ENCODE peak calls at places on chromosome 10, in seven cellular contexts. One of them, this sample, is unnamed.

GRCh38 chr10:17764142-17764541 is 12.1 kb downstream of the TMEM236 start:
- DNase-seq in astrocyte of the spinal cord: no peak
- DNase-seq in IMR-90: no peak
- DNase-seq in body of pancreas: no peak
- DNase-seq in astrocyte: no peak
- DNase-seq in fibroblast of pulmonary artery: no peak
- DNase-seq in NB4: no peak
- DNase-seq in this sample: no peak

GRCh38 chr10:6782378-6782777 is 202.3 kb upstream of the PRKCQ start:
- DNase-seq in astrocyte of the spinal cord: no peak
- DNase-seq in IMR-90: no peak
- DNase-seq in body of pancreas: no peak
- DNase-seq in astrocyte: no peak
- DNase-seq in fibroblast of pulmonary artery: no peak
- DNase-seq in NB4: no peak
- DNase-seq in this sample: no peak

GRCh38 chr10:107163904-107164861 is at the start of gene SORCS1:
- DNase-seq in astrocyte of the spinal cord: no peak
- DNase-seq in IMR-90: no peak
- DNase-seq in body of pancreas: peak
- DNase-seq in astrocyte: no peak
- DNase-seq in fibroblast of pulmonary artery: no peak
- DNase-seq in NB4: no peak
- DNase-seq in this sample: no peak

GRCh38 chr10:124543146-124543545 is 81.5 kb downstream of the LHPP start:
- DNase-seq in astrocyte of the spinal cord: no peak
- DNase-seq in IMR-90: no peak
- DNase-seq in body of pancreas: no peak
- DNase-seq in astrocyte: no peak
- DNase-seq in fibroblast of pulmonary artery: no peak
- DNase-seq in NB4: no peak
- DNase-seq in this sample: no peak

GRCh38 chr10:32060372-32060771 is 4.1 kb upstream of the KIF5B start:
- DNase-seq in astrocyte of the spinal cord: no peak
- DNase-seq in IMR-90: no peak
- DNase-seq in body of pancreas: no peak
- DNase-seq in astrocyte: no peak
- DNase-seq in fibroblast of pulmonary artery: no peak
- DNase-seq in NB4: peak
- DNase-seq in this sample: no peak

GRCh38 chr10:101031796-101032636 is 982 bp downstream of the SFXN3 start:
- DNase-seq in astrocyte of the spinal cord: peak
- DNase-seq in IMR-90: peak
- DNase-seq in body of pancreas: peak
- DNase-seq in astrocyte: peak
- DNase-seq in fibroblast of pulmonary artery: peak
- DNase-seq in NB4: peak
- DNase-seq in this sample: no peak

GRCh38 chr10:103884681-103885139 is 29.3 kb upstream of the SH3PXD2A start:
- DNase-seq in astrocyte of the spinal cord: peak
- DNase-seq in IMR-90: peak
- DNase-seq in body of pancreas: peak
- DNase-seq in astrocyte: peak
- DNase-seq in fibroblast of pulmonary artery: peak
- DNase-seq in NB4: peak
- DNase-seq in this sample: no peak

GRCh38 chr10:79482721-79483120 is 29.6 kb upstream of the EIF5AL1 start:
- DNase-seq in astrocyte of the spinal cord: no peak
- DNase-seq in IMR-90: no peak
- DNase-seq in body of pancreas: no peak
- DNase-seq in astrocyte: no peak
- DNase-seq in fibroblast of pulmonary artery: no peak
- DNase-seq in NB4: no peak
- DNase-seq in this sample: no peak

GRCh38 chr10:70693619-70694286 is 21.4 kb downstream of the ADAMTS14 start:
- DNase-seq in astrocyte of the spinal cord: peak
- DNase-seq in IMR-90: peak
- DNase-seq in body of pancreas: peak
- DNase-seq in astrocyte: peak
- DNase-seq in fibroblast of pulmonary artery: peak
- DNase-seq in NB4: no peak
- DNase-seq in this sample: no peak

GRCh38 chr10:98646998-98647917 is 200.5 kb upstream of the HPS1 start:
- DNase-seq in astrocyte of the spinal cord: no peak
- DNase-seq in IMR-90: no peak
- DNase-seq in body of pancreas: no peak
- DNase-seq in astrocyte: no peak
- DNase-seq in fibroblast of pulmonary artery: no peak
- DNase-seq in NB4: no peak
- DNase-seq in this sample: no peak

GRCh38 chr10:61187601-61188000 is 243.6 kb upstream of the RHOBTB1 start:
- DNase-seq in astrocyte of the spinal cord: no peak
- DNase-seq in IMR-90: no peak
- DNase-seq in body of pancreas: no peak
- DNase-seq in astrocyte: no peak
- DNase-seq in fibroblast of pulmonary artery: no peak
- DNase-seq in NB4: no peak
- DNase-seq in this sample: no peak

GRCh38 chr10:117597216-117597615 is 54.7 kb downstream of the EMX2 start:
- DNase-seq in astrocyte of the spinal cord: no peak
- DNase-seq in IMR-90: no peak
- DNase-seq in body of pancreas: no peak
- DNase-seq in astrocyte: no peak
- DNase-seq in fibroblast of pulmonary artery: no peak
- DNase-seq in NB4: no peak
- DNase-seq in this sample: no peak

GRCh38 chr10:28250782-28251181 is 52.1 kb downstream of the MPP7 start:
- DNase-seq in astrocyte of the spinal cord: peak
- DNase-seq in IMR-90: peak
- DNase-seq in body of pancreas: no peak
- DNase-seq in astrocyte: peak
- DNase-seq in fibroblast of pulmonary artery: peak
- DNase-seq in NB4: peak
- DNase-seq in this sample: no peak

GRCh38 chr10:5692476-5693358 is 8.1 kb downstream of the TASOR2 start:
- DNase-seq in astrocyte of the spinal cord: peak
- DNase-seq in IMR-90: peak
- DNase-seq in body of pancreas: peak
- DNase-seq in astrocyte: peak
- DNase-seq in fibroblast of pulmonary artery: peak
- DNase-seq in NB4: no peak
- DNase-seq in this sample: no peak

GRCh38 chr10:89625041-89625765 is 19.8 kb downstream of the PANK1 start:
- DNase-seq in astrocyte of the spinal cord: peak
- DNase-seq in IMR-90: peak
- DNase-seq in body of pancreas: no peak
- DNase-seq in astrocyte: peak
- DNase-seq in fibroblast of pulmonary artery: no peak
- DNase-seq in NB4: no peak
- DNase-seq in this sample: peak

GRCh38 chr10:99523251-99523773 is 9.4 kb upstream of the NKX2-3 start:
- DNase-seq in astrocyte of the spinal cord: no peak
- DNase-seq in IMR-90: no peak
- DNase-seq in body of pancreas: no peak
- DNase-seq in astrocyte: no peak
- DNase-seq in fibroblast of pulmonary artery: no peak
- DNase-seq in NB4: no peak
- DNase-seq in this sample: no peak

GRCh38 chr10:86971146-86971991 is 3.1 kb downstream of the ADIRF start:
- DNase-seq in astrocyte of the spinal cord: peak
- DNase-seq in IMR-90: peak
- DNase-seq in body of pancreas: peak
- DNase-seq in astrocyte: peak
- DNase-seq in fibroblast of pulmonary artery: peak
- DNase-seq in NB4: peak
- DNase-seq in this sample: no peak

GRCh38 chr10:132362151-132362611 is 30.2 kb downstream of the LRRC27 start:
- DNase-seq in astrocyte of the spinal cord: no peak
- DNase-seq in IMR-90: no peak
- DNase-seq in body of pancreas: no peak
- DNase-seq in astrocyte: no peak
- DNase-seq in fibroblast of pulmonary artery: no peak
- DNase-seq in NB4: no peak
- DNase-seq in this sample: no peak

GRCh38 chr10:109977382-109977806 is 30.4 kb upstream of the ADD3 start:
- DNase-seq in astrocyte of the spinal cord: no peak
- DNase-seq in IMR-90: no peak
- DNase-seq in body of pancreas: peak
- DNase-seq in astrocyte: peak
- DNase-seq in fibroblast of pulmonary artery: no peak
- DNase-seq in NB4: no peak
- DNase-seq in this sample: no peak

GRCh38 chr10:52525761-52526160 is 211.7 kb downstream of the DKK1 start:
- DNase-seq in astrocyte of the spinal cord: peak
- DNase-seq in IMR-90: peak
- DNase-seq in body of pancreas: no peak
- DNase-seq in astrocyte: peak
- DNase-seq in fibroblast of pulmonary artery: peak
- DNase-seq in NB4: no peak
- DNase-seq in this sample: no peak

GRCh38 chr10:110629680-110630191 is 14.4 kb upstream of the RBM20 start:
- DNase-seq in astrocyte of the spinal cord: peak
- DNase-seq in IMR-90: peak
- DNase-seq in body of pancreas: peak
- DNase-seq in astrocyte: peak
- DNase-seq in fibroblast of pulmonary artery: peak
- DNase-seq in NB4: no peak
- DNase-seq in this sample: peak

GRCh38 chr10:134743-135600 is at the start of gene ZMYND11:
- DNase-seq in astrocyte of the spinal cord: peak
- DNase-seq in IMR-90: peak
- DNase-seq in body of pancreas: peak
- DNase-seq in astrocyte: peak
- DNase-seq in fibroblast of pulmonary artery: peak
- DNase-seq in NB4: peak
- DNase-seq in this sample: no peak

GRCh38 chr10:11170993-11171416 is 153.3 kb downstream of the CELF2 start:
- DNase-seq in astrocyte of the spinal cord: no peak
- DNase-seq in IMR-90: no peak
- DNase-seq in body of pancreas: no peak
- DNase-seq in astrocyte: no peak
- DNase-seq in fibroblast of pulmonary artery: no peak
- DNase-seq in NB4: peak
- DNase-seq in this sample: no peak

GRCh38 chr10:11167233-11167979 is 149.7 kb downstream of the CELF2 start:
- DNase-seq in astrocyte of the spinal cord: no peak
- DNase-seq in IMR-90: no peak
- DNase-seq in body of pancreas: no peak
- DNase-seq in astrocyte: no peak
- DNase-seq in fibroblast of pulmonary artery: no peak
- DNase-seq in NB4: no peak
- DNase-seq in this sample: no peak

GRCh38 chr10:11171452-11171851 is 153.8 kb downstream of the CELF2 start:
- DNase-seq in astrocyte of the spinal cord: no peak
- DNase-seq in IMR-90: no peak
- DNase-seq in body of pancreas: no peak
- DNase-seq in astrocyte: no peak
- DNase-seq in fibroblast of pulmonary artery: no peak
- DNase-seq in NB4: no peak
- DNase-seq in this sample: no peak

GRCh38 chr10:11165591-11166543 is 148.2 kb downstream of the CELF2 start:
- DNase-seq in astrocyte of the spinal cord: no peak
- DNase-seq in IMR-90: no peak
- DNase-seq in body of pancreas: peak
- DNase-seq in astrocyte: no peak
- DNase-seq in fibroblast of pulmonary artery: peak
- DNase-seq in NB4: peak
- DNase-seq in this sample: no peak

GRCh38 chr10:11168423-11169100 is 150.9 kb downstream of the CELF2 start:
- DNase-seq in astrocyte of the spinal cord: no peak
- DNase-seq in IMR-90: no peak
- DNase-seq in body of pancreas: no peak
- DNase-seq in astrocyte: no peak
- DNase-seq in fibroblast of pulmonary artery: no peak
- DNase-seq in NB4: no peak
- DNase-seq in this sample: no peak
- H3K4me3 ChIP-seq in astrocyte of the spinal cord: no peak
- H3K4me3 ChIP-seq in IMR-90: no peak
- H3K4me3 ChIP-seq in body of pancreas: no peak
- H3K4me3 ChIP-seq in astrocyte: no peak
- H3K4me3 ChIP-seq in fibroblast of pulmonary artery: no peak
- H3K4me3 ChIP-seq in NB4: peak
- H3K4me3 ChIP-seq in this sample: no peak

GRCh38 chr10:2839081-2839725 is 228.1 kb upstream of the PFKP start:
- DNase-seq in astrocyte of the spinal cord: no peak
- DNase-seq in IMR-90: peak
- DNase-seq in body of pancreas: peak
- DNase-seq in astrocyte: no peak
- DNase-seq in fibroblast of pulmonary artery: peak
- DNase-seq in NB4: peak
- DNase-seq in this sample: no peak
- TF ChIP-seq CTCF in astrocyte of the spinal cord: peak
- TF ChIP-seq CTCF in IMR-90: peak
- TF ChIP-seq CTCF in body of pancreas: peak
- TF ChIP-seq CTCF in astrocyte: peak
- TF ChIP-seq CTCF in fibroblast of pulmonary artery: peak
- TF ChIP-seq CTCF in NB4: peak
- TF ChIP-seq CTCF in this sample: peak

GRCh38 chr10:63642808-63643207 is 121.6 kb downstream of the REEP3 start:
- DNase-seq in astrocyte of the spinal cord: no peak
- DNase-seq in IMR-90: no peak
- DNase-seq in body of pancreas: no peak
- DNase-seq in astrocyte: no peak
- DNase-seq in fibroblast of pulmonary artery: peak
- DNase-seq in NB4: no peak
- DNase-seq in this sample: no peak

GRCh38 chr10:63641799-63642198 is 120.6 kb downstream of the REEP3 start:
- DNase-seq in astrocyte of the spinal cord: no peak
- DNase-seq in IMR-90: no peak
- DNase-seq in body of pancreas: no peak
- DNase-seq in astrocyte: no peak
- DNase-seq in fibroblast of pulmonary artery: no peak
- DNase-seq in NB4: no peak
- DNase-seq in this sample: no peak

GRCh38 chr10:63645195-63645594 is 124.0 kb downstream of the REEP3 start:
- DNase-seq in astrocyte of the spinal cord: no peak
- DNase-seq in IMR-90: no peak
- DNase-seq in body of pancreas: no peak
- DNase-seq in astrocyte: no peak
- DNase-seq in fibroblast of pulmonary artery: no peak
- DNase-seq in NB4: no peak
- DNase-seq in this sample: no peak

GRCh38 chr10:63646491-63646890 is 125.3 kb downstream of the REEP3 start:
- DNase-seq in astrocyte of the spinal cord: no peak
- DNase-seq in IMR-90: no peak
- DNase-seq in body of pancreas: no peak
- DNase-seq in astrocyte: no peak
- DNase-seq in fibroblast of pulmonary artery: no peak
- DNase-seq in NB4: no peak
- DNase-seq in this sample: no peak

GRCh38 chr10:63644398-63645142 is 123.4 kb downstream of the REEP3 start:
- DNase-seq in astrocyte of the spinal cord: no peak
- DNase-seq in IMR-90: no peak
- DNase-seq in body of pancreas: no peak
- DNase-seq in astrocyte: peak
- DNase-seq in fibroblast of pulmonary artery: peak
- DNase-seq in NB4: no peak
- DNase-seq in this sample: no peak
- H3K4me3 ChIP-seq in astrocyte of the spinal cord: no peak
- H3K4me3 ChIP-seq in IMR-90: no peak
- H3K4me3 ChIP-seq in body of pancreas: no peak
- H3K4me3 ChIP-seq in astrocyte: no peak
- H3K4me3 ChIP-seq in fibroblast of pulmonary artery: no peak
- H3K4me3 ChIP-seq in NB4: no peak
- H3K4me3 ChIP-seq in this sample: no peak

GRCh38 chr10:95785317-95785716 is 29.4 kb downstream of the ENTPD1 start:
- DNase-seq in astrocyte of the spinal cord: no peak
- DNase-seq in IMR-90: no peak
- DNase-seq in body of pancreas: no peak
- DNase-seq in astrocyte: no peak
- DNase-seq in fibroblast of pulmonary artery: no peak
- DNase-seq in NB4: no peak
- DNase-seq in this sample: no peak
- TF ChIP-seq CTCF in astrocyte of the spinal cord: no peak
- TF ChIP-seq CTCF in IMR-90: no peak
- TF ChIP-seq CTCF in body of pancreas: no peak
- TF ChIP-seq CTCF in astrocyte: no peak
- TF ChIP-seq CTCF in fibroblast of pulmonary artery: no peak
- TF ChIP-seq CTCF in NB4: no peak
- TF ChIP-seq CTCF in this sample: no peak